ENCODE peak calls at places on chromosome 18, in six cellular contexts. One of them, this sample, is unnamed.

GRCh38 chr18:24631238-24632025 is 171.0 kb downstream of the HRH4 start:
- DNase-seq in pancreas: no peak
- DNase-seq in AG20443: peak; percentile 35
- DNase-seq in T-helper 1 cell: no peak
- DNase-seq in aorta: no peak
- DNase-seq in NCI-H2081: no peak
- DNase-seq in this sample: no peak

GRCh38 chr18:78601349-78601748 is 378.3 kb upstream of the SALL3 start:
- DNase-seq in pancreas: no peak
- DNase-seq in aorta: no peak
- DNase-seq in T-helper 1 cell: no peak
- DNase-seq in NCI-H2081: no peak
- DNase-seq in AG20443: no peak
- DNase-seq in this sample: no peak

GRCh38 chr18:74573053-74573452 is 24.6 kb upstream of the ZNF407 start:
- DNase-seq in AG20443: no peak
- DNase-seq in aorta: no peak
- DNase-seq in NCI-H2081: no peak
- DNase-seq in T-helper 1 cell: no peak
- DNase-seq in pancreas: no peak
- DNase-seq in this sample: no peak

GRCh38 chr18:68489018-68489792 is 225.7 kb downstream of the TMX3 start:
- DNase-seq in AG20443: no peak
- DNase-seq in aorta: no peak
- DNase-seq in T-helper 1 cell: no peak
- DNase-seq in pancreas: no peak
- DNase-seq in NCI-H2081: no peak
- DNase-seq in this sample: no peak

GRCh38 chr18:36265035-36265434 is 32.5 kb upstream of the FHOD3 start:
- DNase-seq in AG20443: no peak
- DNase-seq in T-helper 1 cell: no peak
- DNase-seq in pancreas: no peak
- DNase-seq in NCI-H2081: no peak
- DNase-seq in aorta: no peak
- DNase-seq in this sample: no peak

GRCh38 chr18:61854578-61854977 is 38.2 kb downstream of the RNF152 start:
- DNase-seq in pancreas: no peak
- DNase-seq in AG20443: no peak
- DNase-seq in aorta: no peak
- DNase-seq in T-helper 1 cell: no peak
- DNase-seq in NCI-H2081: peak; percentile 13
- DNase-seq in this sample: peak; percentile 47

GRCh38 chr18:79252904-79253633 is 142.7 kb upstream of the NFATC1 start:
- DNase-seq in NCI-H2081: peak; percentile 22
- DNase-seq in pancreas: no peak
- DNase-seq in AG20443: no peak
- DNase-seq in T-helper 1 cell: no peak
- DNase-seq in aorta: peak; percentile 82
- DNase-seq in this sample: no peak

GRCh38 chr18:75811156-75811555 is 383.7 kb upstream of the SMIM21 start:
- DNase-seq in AG20443: peak; percentile 18
- DNase-seq in pancreas: no peak
- DNase-seq in T-helper 1 cell: no peak
- DNase-seq in aorta: no peak
- DNase-seq in NCI-H2081: peak; percentile 68
- DNase-seq in this sample: no peak

GRCh38 chr18:47175283-47175894 is 775 bp downstream of the IER3IP1 start:
- DNase-seq in AG20443: peak; percentile 23
- DNase-seq in NCI-H2081: no peak
- DNase-seq in pancreas: no peak
- DNase-seq in aorta: no peak
- DNase-seq in T-helper 1 cell: no peak
- DNase-seq in this sample: no peak

GRCh38 chr18:57004366-57005121 is 142.3 kb upstream of the BOD1L2 start:
- DNase-seq in T-helper 1 cell: no peak
- DNase-seq in aorta: no peak
- DNase-seq in pancreas: no peak
- DNase-seq in AG20443: peak; percentile 42
- DNase-seq in NCI-H2081: no peak
- DNase-seq in this sample: peak; percentile 56

GRCh38 chr18:43279015-43279758 is 1.9 kb upstream of the SYT4 start:
- DNase-seq in T-helper 1 cell: no peak
- DNase-seq in aorta: no peak
- DNase-seq in pancreas: no peak
- DNase-seq in AG20443: no peak
- DNase-seq in NCI-H2081: peak; percentile 97
- DNase-seq in this sample: peak; percentile 21

GRCh38 chr18:50817898-50818250 is 1.9 kb downstream of the MRO start:
- DNase-seq in aorta: no peak
- DNase-seq in NCI-H2081: no peak
- DNase-seq in pancreas: no peak
- DNase-seq in T-helper 1 cell: no peak
- DNase-seq in AG20443: peak; percentile 36
- DNase-seq in this sample: no peak

GRCh38 chr18:76764296-76764901 is 58.0 kb upstream of the ZNF236 start:
- DNase-seq in AG20443: no peak
- DNase-seq in NCI-H2081: no peak
- DNase-seq in aorta: no peak
- DNase-seq in pancreas: no peak
- DNase-seq in T-helper 1 cell: no peak
- DNase-seq in this sample: no peak

GRCh38 chr18:433960-434359 is 66.5 kb downstream of the COLEC12 start:
- DNase-seq in T-helper 1 cell: no peak
- DNase-seq in AG20443: no peak
- DNase-seq in pancreas: no peak
- DNase-seq in aorta: no peak
- DNase-seq in NCI-H2081: no peak
- DNase-seq in this sample: no peak